ENCODE peak calls at places on chromosomes 13 and 19, in five cellular contexts. G is ACHN; E is stimulated activated naive CD8-positive, alpha-beta T cell treated with anti-CD3 and anti-CD28 coated beads, Interleukin-15, amount 100 ng/mL, for 72 hours; R is activated T-cell treated with anti-CD3 and anti-CD28 coated beads, Interleukin-2, amount 50 U/mL, for 72 hours; C is COLO829. U is an unnamed sample.

GRCh38 chr13:26951581-26952177 is 191.1 kb upstream of the GPR12 start:
- DNase-seq in E (no peak), C (no peak), R (no peak), G (no peak), U (no peak)

GRCh38 chr19:34673590-34673989 is 3.4 kb downstream of the SCGB2B2 start:
- DNase-seq in G (no peak), R (no peak), E (no peak), C (no peak), U (no peak)

GRCh38 chr13:31909889-31910551 is 121.6 kb upstream of the FRY start:
- DNase-seq in G (peak), C (peak), R (peak), E (peak), U (no peak)

GRCh38 chr19:50705422-50706019 is 14.1 kb downstream of the SHANK1 start:
- DNase-seq in C (peak), R (peak), G (peak), E (no peak), U (no peak)

GRCh38 chr19:45391346-45391745 is 13.5 kb downstream of the PPP1R13L start:
- DNase-seq in G (no peak), E (no peak), C (no peak), R (no peak), U (no peak)

GRCh38 chr19:588758-589692 is 656 bp upstream of the HCN2 start:
- DNase-seq in R (no peak), C (no peak), E (peak), G (peak), U (no peak)

GRCh38 chr13:25037057-25037813 is 58.7 kb upstream of the PABPC3 start:
- DNase-seq in G (peak), R (peak), C (peak), E (peak), U (peak)

GRCh38 chr19:584240-585001 is 5.3 kb upstream of the HCN2 start:
- DNase-seq in C (no peak), R (peak), G (peak), E (peak), U (peak)

GRCh38 chr19:6276447-6276846 is 3.3 kb downstream of the MLLT1 start:
- DNase-seq in C (no peak), G (no peak), R (no peak), E (no peak), U (no peak)

GRCh38 chr19:54654447-54655321 is 8.1 kb upstream of the LILRB4 start:
- DNase-seq in R (no peak), C (no peak), E (no peak), G (no peak), U (no peak)

GRCh38 chr19:31285744-31286143 is 63.5 kb downstream of the TSHZ3 start:
- DNase-seq in C (no peak), G (peak), E (no peak), R (no peak), U (no peak)

GRCh38 chr19:34577531-34578101 is 96.1 kb downstream of the WTIP start:
- DNase-seq in E (no peak), G (no peak), C (no peak), R (no peak), U (no peak)

GRCh38 chr13:110138009-110138699 is 168.8 kb downstream of the COL4A1 start:
- DNase-seq in E (peak), R (peak), C (peak), G (peak), U (peak)

GRCh38 chr19:16661480-16662034 is 618 bp downstream of the TMEM38A start:
- DNase-seq in C (no peak), E (peak), G (no peak), R (peak), U (peak)

U was measured in activated naive CD8-positive, alpha-beta T cell treated with anti-CD3 and anti-CD28 coated beads, Interleukin-2, amount 10 ng/mL, durations not matched to agents 7 days and 5 days.